ENCODE peak calls at places on chromosome 13, in nine cellular contexts. W is left ventricle myocardium inferior; X is H1; Q is GM23338; L is OCI-LY7; U is dorsolateral prefrontal cortex; M is uterus; N is CD8-positive, alpha-beta T cell; G is psoas muscle. P is an unnamed sample.

GRCh38 chr13:23899555-23899954 is 2.3 kb upstream of the C1QTNF9B start:
- DNase-seq in W (no peak), X (no peak), Q (peak; percentile 49), L (peak; percentile 33), U (no peak), M (no peak), N (no peak), G (no peak), P (peak; percentile 32)

GRCh38 chr13:110726726-110727125 is 13.2 kb downstream of the ING1 start:
- DNase-seq in W (no peak), X (no peak), Q (no peak), L (peak; percentile 75), U (no peak), M (no peak), N (no peak), G (no peak), P (no peak)

GRCh38 chr13:48120246-48120645 is 25.3 kb upstream of the MED4 start:
- DNase-seq in W (no peak), X (no peak), Q (no peak), L (no peak), U (no peak), M (no peak), N (no peak), G (no peak), P (no peak)

GRCh38 chr13:91922969-91923592 is 524.7 kb downstream of the GPC5 start:
- DNase-seq in W (no peak), X (no peak), Q (peak; percentile 72), L (peak; percentile 23), U (no peak), M (no peak), N (no peak), G (no peak), P (no peak)

GRCh38 chr13:102693781-102694180 is 1.1 kb downstream of the METTL21C start:
- DNase-seq in W (no peak), X (no peak), Q (no peak), L (no peak), U (no peak), M (no peak), N (no peak), G (no peak), P (no peak)

GRCh38 chr13:25217023-25217909 is 45.2 kb upstream of the AMER2 start:
- DNase-seq in W (no peak), X (no peak), Q (no peak), L (no peak), U (no peak), M (no peak), N (no peak), G (no peak), P (peak; percentile 13)

GRCh38 chr13:30141773-30142501 is 165.4 kb downstream of the KATNAL1 start:
- DNase-seq in W (no peak), X (no peak), Q (no peak), L (no peak), U (no peak), M (no peak), N (no peak), G (no peak), P (no peak)

GRCh38 chr13:113852536-113853517 is 11.0 kb downstream of the GAS6 start:
- DNase-seq in W (no peak), X (peak; percentile 39), Q (no peak), L (no peak), U (no peak), M (peak; percentile 16), N (no peak), G (peak; percentile 45), P (no peak)

GRCh38 chr13:20340759-20341161 is 108.6 kb upstream of the GJB6 start:
- DNase-seq in W (no peak), X (no peak), Q (no peak), L (no peak), U (no peak), M (peak; percentile 32), N (no peak), G (peak; percentile 72), P (peak; percentile 35)

GRCh38 chr13:114078501-114079451 is 53.6 kb downstream of the RASA3 start:
- DNase-seq in W (peak; percentile 67), X (no peak), Q (no peak), L (no peak), U (no peak), M (peak; percentile 61), N (no peak), G (peak; percentile 66), P (peak; percentile 78)

GRCh38 chr13:95608640-95609280 is 35.7 kb downstream of the DZIP1 start:
- DNase-seq in W (no peak), X (no peak), Q (no peak), L (no peak), U (no peak), M (no peak), N (no peak), G (no peak), P (no peak)

GRCh38 chr13:98571955-98572662 is 4.8 kb downstream of the STK24 start:
- DNase-seq in W (no peak), X (no peak), Q (no peak), L (peak; percentile 35), U (no peak), M (no peak), N (no peak), G (peak; percentile 69), P (no peak)

GRCh38 chr13:113275387-113275786 is 21.7 kb upstream of the LAMP1 start:
- DNase-seq in W (no peak), X (peak; percentile 59), Q (peak; percentile 77), L (peak; percentile 40), U (no peak), M (peak; percentile 25), N (no peak), G (peak; percentile 66), P (peak; percentile 51)

GRCh38 chr13:75145926-75146325 is 336.0 kb downstream of the TBC1D4 start:
- DNase-seq in W (no peak), X (no peak), Q (no peak), L (no peak), U (no peak), M (no peak), N (no peak), G (no peak), P (no peak)

DNA sequence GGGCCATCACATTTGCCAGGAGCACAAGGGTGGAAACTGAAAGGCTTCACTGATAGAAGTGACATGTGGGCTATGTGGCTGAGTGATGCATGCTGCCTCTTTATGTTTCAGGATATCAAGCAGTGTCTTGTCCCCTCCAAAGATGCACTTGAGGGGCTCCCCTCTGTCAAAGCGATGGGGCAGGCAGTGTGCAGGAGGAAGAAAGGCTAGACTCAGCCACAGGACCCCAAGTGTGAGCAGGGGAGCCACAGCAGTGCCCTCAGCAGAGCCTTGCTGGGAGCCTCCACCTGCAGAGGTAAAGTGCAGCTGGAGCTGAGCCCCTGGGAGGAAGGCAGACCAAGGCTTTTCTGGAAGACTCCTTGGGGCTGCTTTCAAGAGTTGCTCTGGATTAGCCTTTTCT is 247.4 kb downstream of the DLEU7 start:
- DNase-seq in W (no peak), X (no peak), Q (no peak), L (peak; percentile 49), U (no peak), M (no peak), N (no peak), G (no peak), P (no peak)
- H3K27ac ChIP-seq in W (peak overlapping the region; percentile 57), X (no peak overlapping the region), Q (no peak overlapping the region), L (peak overlapping the region; percentile 98), U (no peak overlapping the region), M (no peak overlapping the region), N (no peak overlapping the region), G (no peak overlapping the region), P (no peak overlapping the region)

DNA sequence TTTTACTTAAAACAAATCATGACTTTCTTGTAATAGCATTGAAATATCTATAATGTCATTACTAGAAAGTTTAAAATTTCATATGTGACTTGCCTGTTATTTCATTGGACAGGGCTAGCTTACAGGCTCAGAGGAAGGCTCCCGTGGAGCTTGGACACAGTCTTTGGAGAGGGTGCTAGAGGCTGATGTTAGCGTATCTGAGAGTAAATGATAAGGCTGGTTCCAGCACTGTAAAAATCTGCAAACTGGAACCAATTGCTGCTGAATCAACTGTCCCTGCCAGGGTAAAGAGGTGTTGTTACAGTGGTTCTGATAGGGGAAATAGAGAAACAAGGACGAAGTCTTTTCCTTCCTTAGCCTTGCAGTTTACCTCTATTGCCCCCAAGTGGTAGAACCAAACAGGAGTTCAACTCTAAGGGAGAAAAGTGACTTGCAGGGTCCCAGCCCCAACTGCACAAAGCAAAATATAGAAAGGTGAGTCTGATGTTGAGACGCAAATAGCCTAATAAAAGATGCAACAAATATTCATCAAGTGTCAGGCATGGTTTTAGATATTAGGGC is 901.7 kb downstream of the DIAPH3 start:
- DNase-seq in W (no peak), X (peak; percentile 49), Q (peak; percentile 79), L (peak; percentile 0), U (no peak), M (no peak), N (no peak), G (no peak), P (no peak)
- TF ChIP-seq CTCF in W (peak; percentile 60), X (peak; percentile 78), Q (peak; percentile 85), L (peak; percentile 46), U (peak; percentile 45), M (no peak), N (no peak), G (peak; percentile 9), P (no peak)

GRCh38 chr13:31947506-31947905 is 84.1 kb upstream of the FRY start:
- DNase-seq in W (no peak), X (no peak), Q (peak; percentile 9), L (no peak), U (no peak), M (no peak), N (no peak), G (no peak), P (no peak)

GRCh38 chr13:31947105-31947504 is 84.5 kb upstream of the FRY start:
- DNase-seq in W (no peak), X (no peak), Q (no peak), L (no peak), U (no peak), M (no peak), N (no peak), G (no peak), P (no peak)

GRCh38 chr13:31950121-31950810 is 81.3 kb upstream of the FRY start:
- DNase-seq in W (no peak), X (no peak), Q (no peak), L (no peak), U (no peak), M (no peak), N (no peak), G (no peak), P (no peak)

GRCh38 chr13:31952641-31953380 is 78.8 kb upstream of the FRY start:
- DNase-seq in W (no peak), X (no peak), Q (no peak), L (no peak), U (no peak), M (no peak), N (no peak), G (no peak), P (no peak)

DNA sequence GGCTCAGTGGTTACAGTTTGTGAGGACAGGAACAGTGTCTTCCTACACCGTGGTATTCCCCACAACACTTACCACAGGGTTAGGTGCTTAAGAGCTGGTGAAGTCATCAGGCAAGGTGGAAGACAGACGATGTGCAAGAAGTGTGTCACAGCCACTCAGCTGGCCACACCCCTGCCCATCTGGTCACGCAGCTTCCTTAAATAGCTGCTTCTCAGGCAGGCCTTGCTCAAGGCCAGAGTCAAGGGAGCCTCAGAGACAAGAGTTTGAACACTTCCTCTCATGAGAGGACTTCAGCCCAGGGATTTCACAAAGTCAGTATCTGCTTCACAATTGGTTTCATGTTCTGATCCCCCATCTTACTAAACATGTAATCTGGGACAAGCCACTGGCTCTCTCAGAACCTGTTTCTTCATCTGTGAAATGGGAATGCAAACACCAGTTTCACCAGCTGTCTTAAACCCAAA is 80.3 kb upstream of the FRY start:
- DNase-seq in W (peak; percentile 65), X (no peak), Q (no peak), L (no peak), U (peak; percentile 11), M (no peak), N (no peak), G (peak; percentile 75), P (no peak)
- H3K27ac ChIP-seq in W (peak overlapping the region; percentile 61), X (no peak overlapping the region), Q (no peak overlapping the region), L (no peak overlapping the region), U (no peak overlapping the region), M (no peak overlapping the region), N (no peak overlapping the region), G (peak overlapping the region; percentile 60), P (no peak overlapping the region)

GRCh38 chr13:21924958-21925357 is 254.1 kb downstream of the FGF9 start:
- DNase-seq in W (no peak), X (no peak), Q (no peak), L (no peak), U (no peak), M (no peak), N (no peak), G (no peak), P (no peak)
- TF ChIP-seq CTCF in W (no peak), X (no peak), Q (no peak), L (no peak), U (no peak), M (no peak), N (no peak), G (no peak), P (no peak)

P was measured in RWPE1.